ENCODE peak calls at places on chromosomes 13 and 19, in ten cellular contexts. O, U, X, E, M, A, Z, Y, C and K are unnamed samples.

GRCh38 chr19:13783565-13784500 is 9.6 kb downstream of the C19orf53 start:
- DNase-seq in C (no peak), Y (no peak), M (no peak), X (no peak), U (no peak), O (no peak), E (no peak), A (no peak), Z (no peak), K (no peak)

GRCh38 chr13:112903606-112904195 is 65.3 kb upstream of the MCF2L start:
- DNase-seq in E (peak), X (no peak), O (no peak), Z (no peak), C (no peak), A (no peak), U (no peak), Y (no peak), M (no peak), K (no peak)

GRCh38 chr19:14614099-14614412 is 31.2 kb downstream of the CLEC17A start:
- DNase-seq in M (no peak), O (no peak), X (no peak), E (no peak), A (no peak), C (no peak), U (peak), Z (no peak), Y (no peak), K (no peak)

GRCh38 chr13:74730556-74731331 is 596.5 kb upstream of the KLF12 start:
- DNase-seq in U (no peak), E (no peak), Y (no peak), C (peak), O (no peak), X (no peak), Z (no peak), A (no peak), M (no peak), K (no peak)

GRCh38 chr19:55720214-55720746 is 17.9 kb downstream of the NLRP9 start:
- DNase-seq in Y (no peak), A (no peak), U (no peak), E (no peak), C (no peak), O (no peak), X (no peak), Z (no peak), M (no peak), K (no peak)

GRCh38 chr13:36814465-36814864 is 4.6 kb upstream of the RFXAP start:
- DNase-seq in U (no peak), C (peak), Y (no peak), M (no peak), E (no peak), A (no peak), Z (no peak), O (no peak), X (no peak), K (no peak)

GRCh38 chr19:48969276-48970138 is 4.4 kb downstream of the FTL start:
- DNase-seq in E (no peak), A (no peak), X (no peak), O (peak), U (no peak), C (no peak), Z (no peak), M (no peak), Y (no peak), K (no peak)

GRCh38 chr19:39407644-39408391 is 1.2 kb downstream of the ZFP36 start:
- DNase-seq in M (no peak), A (no peak), X (peak), U (peak), O (peak), Y (no peak), Z (peak), E (peak), C (peak), K (no peak)

GRCh38 chr19:35908977-35909683 is 1.0 kb upstream of the TYROBP start:
- DNase-seq in X (no peak), Z (peak), Y (peak), E (no peak), O (no peak), M (no peak), A (no peak), C (no peak), U (peak), K (no peak)

GRCh38 chr19:39082167-39082566 is 2.0 kb upstream of the ACP7 start:
- DNase-seq in O (no peak), C (no peak), Y (no peak), U (no peak), Z (no peak), M (no peak), E (no peak), A (no peak), X (no peak), K (no peak)

GRCh38 chr13:96089749-96090239 is at the start of gene HS6ST3:
- DNase-seq in Z (no peak), A (peak), E (no peak), Y (no peak), X (no peak), O (no peak), U (no peak), M (no peak), C (peak), K (no peak)

GRCh38 chr13:98511435-98511834 is 65.5 kb downstream of the STK24 start:
- DNase-seq in E (no peak), O (no peak), C (no peak), M (no peak), X (no peak), Z (no peak), U (peak), Y (no peak), A (no peak), K (no peak)

GRCh38 chr19:2691951-2692350 is 10.5 kb downstream of the GNG7 start:
- DNase-seq in E (no peak), Z (no peak), M (no peak), O (no peak), Y (peak), C (no peak), A (no peak), X (no peak), U (no peak), K (no peak)

GRCh38 chr19:18700501-18701249 is 17.2 kb downstream of the CRTC1 start:
- DNase-seq in E (no peak), Y (peak), C (peak), O (peak), U (peak), X (peak), M (peak), Z (peak), A (peak), K (no peak)

GRCh38 chr19:53906211-53907192 is 2.6 kb upstream of the CACNG7 start:
- DNase-seq in A (peak), Y (peak), E (no peak), C (peak), O (peak), U (peak), M (peak), X (peak), Z (peak), K (no peak)

GRCh38 chr13:101875717-101876393 is 423.4 kb downstream of the ITGBL1 start:
- DNase-seq in E (no peak), M (no peak), X (no peak), Y (no peak), Z (no peak), O (peak), C (peak), U (no peak), A (no peak), K (no peak)

GRCh38 chr13:108363651-108364050 is 94.1 kb downstream of the TNFSF13B start:
- DNase-seq in O (no peak), M (no peak), U (no peak), C (no peak), X (no peak), A (no peak), E (no peak), Y (no peak), Z (no peak), K (no peak)

GRCh38 chr13:67232384-67232783 is 2.2 kb upstream of the PCDH9 start:
- DNase-seq in Z (no peak), U (no peak), M (no peak), O (no peak), Y (no peak), X (no peak), A (no peak), E (no peak), C (no peak), K (no peak)

GRCh38 chr13:58994778-58995177 is 1169.0 kb downstream of the DIAPH3 start:
- DNase-seq in E (no peak), U (no peak), A (no peak), M (no peak), O (no peak), Z (no peak), X (no peak), C (no peak), Y (no peak), K (no peak)

GRCh38 chr19:8366961-8367326 is 3.0 kb downstream of the ANGPTL4 start:
- DNase-seq in O (peak), M (no peak), A (no peak), U (no peak), E (no peak), C (peak), Z (peak), Y (peak), X (no peak), K (no peak)

GRCh38 chr13:58721273-58721672 is 1089.7 kb downstream of the PCDH17 start:
- DNase-seq in E (no peak), C (no peak), X (no peak), Z (no peak), A (no peak), U (no peak), O (no peak), Y (no peak), M (no peak), K (no peak)

GRCh38 chr19:44745386-44745831 is 3.1 kb upstream of the BCL3 start:
- DNase-seq in O (peak), C (peak), A (no peak), E (peak), Y (no peak), X (no peak), Z (peak), U (no peak), M (no peak), K (no peak)

GRCh38 chr19:1856698-1857603 is 6.4 kb downstream of the KLF16 start:
- DNase-seq in Z (peak), M (no peak), O (peak), Y (peak), A (no peak), E (peak), U (peak), C (peak), X (no peak), K (no peak)

GRCh38 chr19:40786060-40787037 is 8.3 kb downstream of the RAB4B start:
- DNase-seq in Y (no peak), E (no peak), U (no peak), A (no peak), C (no peak), O (no peak), Z (no peak), M (no peak), X (no peak), K (no peak)

GRCh38 chr13:101474419-101474957 is 22.0 kb downstream of the ITGBL1 start:
- DNase-seq in X (no peak), M (no peak), A (peak), Z (no peak), E (no peak), O (peak), Y (peak), C (peak), U (no peak), K (no peak)

GRCh38 chr13:51727634-51728274 is 76.2 kb downstream of the DHRS12 start:
- DNase-seq in M (no peak), E (no peak), O (no peak), C (peak), U (no peak), Y (peak), A (no peak), X (no peak), Z (no peak), K (no peak)

GRCh38 chr13:98363326-98363725 is 186.3 kb upstream of the RNF113B start:
- DNase-seq in M (no peak), U (no peak), A (no peak), Y (no peak), Z (no peak), X (no peak), E (no peak), O (no peak), C (no peak), K (no peak)

GRCh38 chr19:6292006-6292405 is 12.2 kb upstream of the MLLT1 start:
- DNase-seq in O (no peak), Y (no peak), X (no peak), C (peak), E (no peak), U (no peak), A (no peak), Z (no peak), M (no peak), K (no peak)

GRCh38 chr13:73859841-73860240 is 274.4 kb downstream of the KLF12 start:
- DNase-seq in A (no peak), X (no peak), C (no peak), U (no peak), E (no peak), Z (no peak), M (no peak), O (no peak), Y (no peak), K (no peak)

GRCh38 chr19:2540646-2541454 is 64.9 kb downstream of the GADD45B start:
- DNase-seq in U (no peak), E (peak), M (no peak), X (no peak), O (peak), Y (no peak), Z (peak), C (peak), A (peak), K (no peak)

GRCh38 chr19:48372904-48373303 is 8.7 kb downstream of the SYNGR4 start:
- DNase-seq in E (no peak), U (no peak), O (no peak), A (no peak), C (no peak), X (no peak), M (no peak), Z (peak), Y (no peak), K (no peak)

GRCh38 chr19:48702701-48703100 is 6.9 kb downstream of the FUT2 start:
- DNase-seq in O (no peak), Z (no peak), Y (no peak), M (no peak), C (no peak), X (no peak), A (no peak), U (no peak), E (no peak), K (no peak)

GRCh38 chr19:8342316-8342683 is 762 bp downstream of the KANK3 start:
- DNase-seq in A (no peak), E (no peak), O (no peak), M (no peak), Y (no peak), U (no peak), C (no peak), X (no peak), Z (no peak), K (no peak)

GRCh38 chr19:16628183-16628983 is at the start of gene MED26:
- DNase-seq in M (peak), O (peak), X (peak), C (peak), U (peak), Z (peak), A (peak), Y (peak), E (peak), K (peak)